ENCODE peak calls at places on chromosome 7, in nine cellular contexts. One of them, this sample, is unnamed.

GRCh38 chr7:84218681-84219080 is 24.1 kb upstream of the SEMA3A start:
- DNase-seq in CD14-positive monocyte: no peak
- DNase-seq in CD4-positive, CD25-positive, alpha-beta regulatory T cell: no peak
- DNase-seq in HL-60: peak
- DNase-seq in uterus: no peak
- DNase-seq in colonic mucosa: peak
- DNase-seq in GM13977: no peak
- DNase-seq in fibroblast of mammary gland: peak
- DNase-seq in NCI-H1092: no peak
- DNase-seq in this sample: peak

GRCh38 chr7:129773871-129774270 is 162.4 kb downstream of the NRF1 start:
- DNase-seq in CD14-positive monocyte: no peak
- DNase-seq in CD4-positive, CD25-positive, alpha-beta regulatory T cell: no peak
- DNase-seq in HL-60: no peak
- DNase-seq in uterus: no peak
- DNase-seq in colonic mucosa: no peak
- DNase-seq in GM13977: no peak
- DNase-seq in fibroblast of mammary gland: no peak
- DNase-seq in NCI-H1092: no peak
- DNase-seq in this sample: no peak

GRCh38 chr7:132528695-132529094 is 47.6 kb downstream of the PLXNA4 start:
- DNase-seq in CD14-positive monocyte: no peak
- DNase-seq in CD4-positive, CD25-positive, alpha-beta regulatory T cell: no peak
- DNase-seq in HL-60: no peak
- DNase-seq in uterus: no peak
- DNase-seq in colonic mucosa: no peak
- DNase-seq in GM13977: no peak
- DNase-seq in fibroblast of mammary gland: no peak
- DNase-seq in NCI-H1092: no peak
- DNase-seq in this sample: no peak

GRCh38 chr7:22683379-22683778 is 43.6 kb upstream of the IL6 start:
- DNase-seq in CD14-positive monocyte: no peak
- DNase-seq in CD4-positive, CD25-positive, alpha-beta regulatory T cell: no peak
- DNase-seq in HL-60: no peak
- DNase-seq in uterus: no peak
- DNase-seq in colonic mucosa: no peak
- DNase-seq in GM13977: no peak
- DNase-seq in fibroblast of mammary gland: no peak
- DNase-seq in NCI-H1092: no peak
- DNase-seq in this sample: no peak

GRCh38 chr7:37448057-37448636 is 517 bp downstream of the ELMO1 start:
- DNase-seq in CD14-positive monocyte: no peak
- DNase-seq in CD4-positive, CD25-positive, alpha-beta regulatory T cell: peak
- DNase-seq in HL-60: peak
- DNase-seq in uterus: no peak
- DNase-seq in colonic mucosa: no peak
- DNase-seq in GM13977: peak
- DNase-seq in fibroblast of mammary gland: no peak
- DNase-seq in NCI-H1092: no peak
- DNase-seq in this sample: no peak

GRCh38 chr7:66591801-66592596 is 36.7 kb upstream of the KCTD7 start:
- DNase-seq in CD14-positive monocyte: peak
- DNase-seq in CD4-positive, CD25-positive, alpha-beta regulatory T cell: peak
- DNase-seq in HL-60: peak
- DNase-seq in uterus: peak
- DNase-seq in colonic mucosa: peak
- DNase-seq in GM13977: peak
- DNase-seq in fibroblast of mammary gland: peak
- DNase-seq in NCI-H1092: peak
- DNase-seq in this sample: peak

GRCh38 chr7:137695942-137696341 is 150.8 kb downstream of the DGKI start:
- DNase-seq in CD14-positive monocyte: no peak
- DNase-seq in CD4-positive, CD25-positive, alpha-beta regulatory T cell: no peak
- DNase-seq in HL-60: no peak
- DNase-seq in uterus: no peak
- DNase-seq in colonic mucosa: no peak
- DNase-seq in GM13977: no peak
- DNase-seq in fibroblast of mammary gland: no peak
- DNase-seq in NCI-H1092: no peak
- DNase-seq in this sample: peak

GRCh38 chr7:11615163-11615562 is 216.8 kb downstream of the THSD7A start:
- DNase-seq in CD14-positive monocyte: no peak
- DNase-seq in CD4-positive, CD25-positive, alpha-beta regulatory T cell: no peak
- DNase-seq in HL-60: no peak
- DNase-seq in uterus: no peak
- DNase-seq in colonic mucosa: no peak
- DNase-seq in GM13977: no peak
- DNase-seq in fibroblast of mammary gland: no peak
- DNase-seq in NCI-H1092: no peak
- DNase-seq in this sample: no peak

GRCh38 chr7:24419070-24419469 is 135.1 kb downstream of the NPY start:
- DNase-seq in CD14-positive monocyte: no peak
- DNase-seq in CD4-positive, CD25-positive, alpha-beta regulatory T cell: no peak
- DNase-seq in HL-60: no peak
- DNase-seq in uterus: no peak
- DNase-seq in colonic mucosa: no peak
- DNase-seq in GM13977: no peak
- DNase-seq in fibroblast of mammary gland: peak
- DNase-seq in NCI-H1092: no peak
- DNase-seq in this sample: peak

GRCh38 chr7:20577362-20578069 is 38.0 kb upstream of the ABCB5 start:
- DNase-seq in CD14-positive monocyte: no peak
- DNase-seq in CD4-positive, CD25-positive, alpha-beta regulatory T cell: no peak
- DNase-seq in HL-60: no peak
- DNase-seq in uterus: no peak
- DNase-seq in colonic mucosa: no peak
- DNase-seq in GM13977: no peak
- DNase-seq in fibroblast of mammary gland: peak
- DNase-seq in NCI-H1092: no peak
- DNase-seq in this sample: peak

GRCh38 chr7:33411000-33411399 is 281.6 kb downstream of the BBS9 start:
- DNase-seq in CD14-positive monocyte: no peak
- DNase-seq in CD4-positive, CD25-positive, alpha-beta regulatory T cell: no peak
- DNase-seq in HL-60: no peak
- DNase-seq in uterus: no peak
- DNase-seq in colonic mucosa: no peak
- DNase-seq in GM13977: no peak
- DNase-seq in fibroblast of mammary gland: no peak
- DNase-seq in NCI-H1092: no peak
- DNase-seq in this sample: no peak

GRCh38 chr7:46566375-46566774 is 645.3 kb upstream of the IGFBP3 start:
- DNase-seq in CD14-positive monocyte: no peak
- DNase-seq in CD4-positive, CD25-positive, alpha-beta regulatory T cell: no peak
- DNase-seq in HL-60: no peak
- DNase-seq in uterus: no peak
- DNase-seq in colonic mucosa: no peak
- DNase-seq in GM13977: no peak
- DNase-seq in fibroblast of mammary gland: peak
- DNase-seq in NCI-H1092: no peak
- DNase-seq in this sample: no peak

This sample was measured in iris pigment epithelial cell.